ENCODE peak calls at places on chromosomes 13 and 19, in six cellular contexts. S, Y, M, V, Q and N are unnamed samples.

GRCh38 chr13:100365678-100366077 is 222.9 kb downstream of the GGACT start:
- DNase-seq in Q (no peak), Y (no peak), M (no peak), V (no peak), S (no peak), N (no peak)

GRCh38 chr19:45592366-45592765 is 7.8 kb upstream of the OPA3 start:
- DNase-seq in M (no peak), Q (no peak), S (no peak), Y (no peak), V (no peak), N (no peak)

GRCh38 chr19:55539082-55539715 is 2.3 kb upstream of the SBK2 start:
- DNase-seq in M (no peak), Y (no peak), V (no peak), Q (no peak), S (no peak), N (no peak)

GRCh38 chr13:82292334-82292733 is 1589.9 kb downstream of the SLITRK1 start:
- DNase-seq in Y (no peak), S (no peak), V (no peak), Q (no peak), M (no peak), N (no peak)

GRCh38 chr19:44856438-44857083 is 10.5 kb downstream of the NECTIN2 start:
- DNase-seq in V (no peak), Q (no peak), Y (no peak), M (no peak), S (no peak), N (no peak)

GRCh38 chr13:96772426-96772825 is 221.8 kb downstream of the OXGR1 start:
- DNase-seq in M (no peak), V (no peak), Y (no peak), Q (no peak), S (no peak), N (no peak)

GRCh38 chr13:48838193-48839000 is 137.3 kb upstream of the FNDC3A start:
- DNase-seq in V (no peak), M (no peak), S (no peak), Y (no peak), Q (peak; percentile 58), N (no peak)

GRCh38 chr19:52369463-52370340 is at the start of gene ZNF880:
- DNase-seq in Q (peak; percentile 66), V (peak; percentile 95), M (peak; percentile 95), Y (peak; percentile 93), S (peak; percentile 96), N (peak; percentile 95)

GRCh38 chr13:51942189-51942588 is 69.1 kb downstream of the ATP7B start:
- DNase-seq in Q (no peak), Y (no peak), V (no peak), M (peak; percentile 93), S (no peak), N (no peak)

GRCh38 chr19:46772170-46773017 is 16.0 kb downstream of the SLC1A5 start:
- DNase-seq in S (no peak), M (no peak), Y (no peak), Q (no peak), V (no peak), N (no peak)

GRCh38 chr13:110263906-110264305 is 43.1 kb downstream of the COL4A1 start:
- DNase-seq in S (no peak), Y (peak; percentile 71), V (no peak), M (peak; percentile 60), Q (no peak), N (no peak)

GRCh38 chr19:46731584-46731983 is 14.3 kb upstream of the FKRP start:
- DNase-seq in V (peak; percentile 67), M (no peak), S (peak; percentile 56), Y (no peak), Q (no peak), N (no peak)

GRCh38 chr19:55537741-55538111 is 793 bp upstream of the SBK2 start:
- DNase-seq in M (no peak), S (no peak), Q (peak; percentile 53), Y (no peak), V (no peak), N (no peak)

GRCh38 chr13:43981512-43982301 is 102.0 kb downstream of the LACC1 start:
- DNase-seq in Q (no peak), M (no peak), Y (no peak), S (no peak), V (no peak), N (no peak)

GRCh38 chr13:92564942-92565341 is 661.7 kb upstream of the GPC6 start:
- DNase-seq in Q (no peak), S (no peak), V (no peak), M (no peak), Y (no peak), N (no peak)
- TF ChIP-seq CTCF in Q (no peak), S (no peak), V (no peak), M (no peak), Y (no peak), N (no peak)

DNA sequence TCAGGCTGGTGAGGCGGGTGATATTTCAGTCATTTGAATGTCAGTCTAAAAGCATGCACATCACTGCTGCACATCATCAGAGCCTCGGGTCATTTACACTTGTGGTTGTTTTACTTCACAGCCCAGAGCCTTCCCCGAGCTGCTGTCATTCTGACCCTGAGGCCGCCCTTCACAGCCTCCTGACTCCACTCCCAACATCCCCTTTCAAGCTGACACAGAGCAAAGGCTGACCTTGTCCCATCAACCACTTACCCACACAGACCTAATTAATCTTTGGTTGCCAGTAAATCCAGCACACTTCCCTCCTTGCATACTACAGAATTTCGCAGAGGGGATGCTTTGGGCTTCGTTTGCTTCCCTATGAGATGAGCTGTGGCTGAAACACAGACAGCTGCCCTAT is 528.1 kb downstream of the DIAPH3 start:
- DNase-seq in Y (no peak), S (no peak), Q (no peak), V (no peak), M (no peak), N (no peak)
- H3K27ac ChIP-seq in Y (no peak overlapping the region), S (no peak overlapping the region), Q (no peak overlapping the region), V (no peak overlapping the region), M (no peak overlapping the region), N (no peak overlapping the region)

GRCh38 chr13:50801087-50801931 is 42.2 kb downstream of the DLEU7 start:
- DNase-seq in Y (peak; percentile 54), S (no peak), Q (peak; percentile 57), V (no peak), M (peak; percentile 72), N (peak; percentile 38)

GRCh38 chr13:50809133-50810090 is 34.1 kb downstream of the DLEU7 start:
- DNase-seq in Y (no peak), S (no peak), V (no peak), Q (no peak), M (no peak), N (no peak)

GRCh38 chr13:50810998-50811397 is 32.5 kb downstream of the DLEU7 start:
- DNase-seq in Q (no peak), S (no peak), V (no peak), Y (no peak), M (no peak), N (no peak)

GRCh38 chr13:50810468-50810867 is 33.0 kb downstream of the DLEU7 start:
- DNase-seq in S (no peak), Q (no peak), Y (no peak), M (no peak), V (no peak), N (no peak)

GRCh38 chr13:50805805-50806204 is 37.7 kb downstream of the DLEU7 start:
- DNase-seq in M (no peak), Y (no peak), V (no peak), S (no peak), Q (peak; percentile 11), N (no peak)
- TF ChIP-seq CTCF in M (no peak), Y (no peak), V (no peak), S (no peak), Q (no peak), N (no peak)

DNA sequence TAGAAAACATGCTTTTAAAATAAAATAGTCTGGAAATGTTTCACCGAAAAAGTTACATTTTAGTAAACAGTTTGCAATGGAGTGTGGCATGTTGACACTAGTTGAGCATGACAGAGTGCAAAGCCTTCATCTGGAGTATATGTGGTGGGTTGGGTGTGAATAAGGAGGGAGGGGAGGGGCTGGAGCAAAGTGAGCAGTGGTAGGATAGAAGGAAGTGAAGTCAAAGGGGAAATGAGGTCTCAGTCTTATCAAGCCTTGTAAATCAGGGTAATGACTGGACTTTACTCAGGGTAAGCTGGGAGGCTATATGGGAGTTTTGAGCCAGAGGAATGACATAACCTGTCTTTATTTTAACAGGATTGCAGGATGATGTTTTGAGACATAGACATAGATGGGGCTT is 222.8 kb downstream of the PCDH20 start:
- DNase-seq in V (no peak), M (peak; percentile 61), S (no peak), Y (no peak), Q (no peak), N (no peak)
- H3K27ac ChIP-seq in V (no peak overlapping the region), M (no peak overlapping the region), S (no peak overlapping the region), Y (no peak overlapping the region), Q (no peak overlapping the region), N (no peak overlapping the region)

DNA sequence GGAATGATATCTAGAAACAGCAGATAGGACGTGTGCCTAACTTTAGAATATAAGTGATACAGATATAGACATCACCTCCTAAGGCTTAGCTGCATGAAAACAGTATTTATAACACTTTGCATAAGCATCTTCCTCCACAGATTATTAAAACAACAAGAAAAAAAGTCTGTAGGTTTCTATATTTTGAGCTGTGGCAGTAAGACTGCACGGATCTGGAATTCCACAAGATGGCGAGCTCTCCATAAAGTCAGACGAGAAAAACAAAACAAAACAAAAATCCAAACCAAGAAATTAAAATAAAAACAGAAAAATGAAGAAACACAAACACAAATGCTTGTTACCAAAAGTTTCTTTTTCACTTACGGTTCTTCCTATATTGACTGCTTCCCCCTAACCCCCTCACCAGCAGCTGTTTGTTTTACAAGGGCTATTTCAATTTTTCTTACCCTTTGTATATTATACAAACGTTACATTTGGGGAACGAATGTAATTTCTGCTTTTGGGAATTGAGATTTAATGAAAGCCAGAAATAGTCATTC is 285.8 kb downstream of the MYO16 start:
- DNase-seq in V (no peak), Y (no peak), Q (peak; percentile 49), M (no peak), S (no peak), N (no peak)
- TF ChIP-seq CTCF in V (peak; percentile 49), Y (peak; percentile 46), Q (peak; percentile 76), M (peak; percentile 26), S (peak; percentile 17), N (peak; percentile 57)

GRCh38 chr13:33132644-33133440 is 116.6 kb downstream of the KL start:
- DNase-seq in V (no peak), S (no peak), Y (no peak), M (no peak), Q (no peak), N (no peak)
- H3K27ac ChIP-seq in V (no peak overlapping the region), S (peak overlapping the region; percentile 27), Y (peak overlapping the region; percentile 64), M (no peak overlapping the region), Q (no peak overlapping the region), N (no peak overlapping the region)

GRCh38 chr13:21504379-21504778 is 45.3 kb upstream of the ZDHHC20 start:
- DNase-seq in Q (no peak), S (no peak), Y (no peak), M (no peak), V (no peak), N (no peak)
- TF ChIP-seq CTCF in Q (no peak), S (no peak), Y (no peak), M (no peak), V (no peak), N (no peak)

GRCh38 chr19:3366761-3367571 is 583 bp downstream of the NFIC start:
- DNase-seq in Q (no peak), Y (peak; percentile 64), V (peak; percentile 85), M (peak; percentile 76), S (peak; percentile 78), N (peak; percentile 80)
- H3K27ac ChIP-seq in Q (peak overlapping the region; percentile 99), Y (peak overlapping the region; percentile 97), V (peak overlapping the region; percentile 93), M (peak overlapping the region; percentile 81), S (peak overlapping the region; percentile 97), N (peak overlapping the region; percentile 95)

GRCh38 chr19:29622191-29623070 is 16.3 kb downstream of the POP4 start:
- DNase-seq in V (no peak), Y (no peak), S (peak; percentile 44), M (no peak), Q (no peak), N (no peak)
- TF ChIP-seq CTCF in V (no peak), Y (no peak), S (no peak), M (no peak), Q (no peak), N (no peak)